ENCODE peak calls at places on chromosomes 3 and 15, in six cellular contexts. L is WTC11; Y is NCI-H748 treated with DMSO at 0.1 percent for 48 hours; R is neural crest cell; M is cardiac fibroblast; E is activated naive CD8-positive, alpha-beta T cell treated with anti-CD3 and anti-CD28 coated beads, Interleukin-2, amount 50 U/mL, for 24 hours. G is an unnamed sample.

GRCh38 chr3:113079532-113079931 is 88.7 kb downstream of the GTPBP8 start:
- DNase-seq in L (no peak), Y (no peak), R (no peak), M (no peak), E (no peak), G (no peak)

GRCh38 chr3:58683001-58683845 is 16.6 kb upstream of the FAM3D start:
- DNase-seq in L (no peak), Y (no peak), R (no peak), M (no peak), E (peak), G (peak)

GRCh38 chr3:126340943-126341754 is 16.1 kb downstream of the KLF15 start:
- DNase-seq in L (peak), Y (no peak), R (no peak), M (no peak), E (no peak), G (no peak)

GRCh38 chr3:126781889-126782491 is 78.0 kb downstream of the CHCHD6 start:
- DNase-seq in L (no peak), Y (no peak), R (no peak), M (peak), E (no peak), G (peak)

GRCh38 chr15:92012368-92012629 is 158.8 kb downstream of the SLCO3A1 start:
- DNase-seq in L (no peak), Y (no peak), R (no peak), M (no peak), E (no peak), G (no peak)

GRCh38 chr15:90539789-90540188 is 10.1 kb downstream of the CRTC3 start:
- DNase-seq in L (no peak), Y (no peak), R (no peak), M (no peak), E (no peak), G (no peak)

GRCh38 chr15:90047956-90048575 is 46.9 kb downstream of the ZNF710 start:
- DNase-seq in L (no peak), Y (no peak), R (no peak), M (no peak), E (no peak), G (no peak)

GRCh38 chr15:57861039-57861638 is 154.6 kb downstream of the POLR2M start:
- DNase-seq in L (no peak), Y (peak), R (peak), M (peak), E (no peak), G (peak)

GRCh38 chr15:79978260-79978659 is 7.3 kb upstream of the BCL2A1 start:
- DNase-seq in L (no peak), Y (no peak), R (no peak), M (no peak), E (no peak), G (no peak)

GRCh38 chr3:82157952-82158351 is 396.5 kb upstream of the GBE1 start:
- DNase-seq in L (no peak), Y (no peak), R (no peak), M (peak), E (no peak), G (peak)

GRCh38 chr3:69568458-69568857 is 170.8 kb upstream of the MITF start:
- DNase-seq in L (no peak), Y (no peak), R (no peak), M (peak), E (no peak), G (peak)

GRCh38 chr15:69628256-69629093 is 175.9 kb downstream of the RPLP1 start:
- DNase-seq in L (no peak), Y (no peak), R (no peak), M (no peak), E (no peak), G (no peak)

GRCh38 chr3:72312339-72312738 is 527.4 kb upstream of the PROK2 start:
- DNase-seq in L (no peak), Y (no peak), R (no peak), M (no peak), E (no peak), G (no peak)

GRCh38 chr3:58556001-58556400 is 19.0 kb upstream of the ACOX2 start:
- DNase-seq in L (no peak), Y (no peak), R (no peak), M (no peak), E (no peak), G (no peak)

GRCh38 chr15:48426047-48426446 is 94.8 kb downstream of the DUT start:
- DNase-seq in L (no peak), Y (no peak), R (no peak), M (no peak), E (no peak), G (no peak)

GRCh38 chr15:92091155-92091734 is 237.7 kb downstream of the SLCO3A1 start:
- DNase-seq in L (peak), Y (no peak), R (peak), M (peak), E (peak), G (peak)

GRCh38 chr3:44899683-44900367 is 25.4 kb downstream of the TGM4 start:
- DNase-seq in L (no peak), Y (no peak), R (peak), M (no peak), E (no peak), G (no peak)

GRCh38 chr15:52511084-52511483 is 17.6 kb downstream of the MYO5A start:
- DNase-seq in L (no peak), Y (no peak), R (no peak), M (no peak), E (no peak), G (no peak)

GRCh38 chr15:59268199-59268979 is 61.7 kb downstream of the LDHAL6B start:
- DNase-seq in L (no peak), Y (no peak), R (no peak), M (no peak), E (no peak), G (no peak)

GRCh38 chr3:58237940-58238681 is 519 bp downstream of the ABHD6 start:
- DNase-seq in L (peak), Y (no peak), R (peak), M (no peak), E (peak), G (no peak)

GRCh38 chr15:57111002-57111401 is 192.6 kb downstream of the TCF12 start:
- DNase-seq in L (no peak), Y (no peak), R (no peak), M (no peak), E (no peak), G (no peak)

GRCh38 chr3:148833223-148833622 is 5.6 kb downstream of the CPB1 start:
- DNase-seq in L (no peak), Y (no peak), R (no peak), M (no peak), E (no peak), G (peak)

GRCh38 chr3:126540342-126540849 is 16.4 kb downstream of the CHST13 start:
- DNase-seq in L (no peak), Y (no peak), R (no peak), M (peak), E (no peak), G (peak)

GRCh38 chr3:67329358-67329757 is 325.1 kb downstream of the SUCLG2 start:
- DNase-seq in L (no peak), Y (no peak), R (no peak), M (no peak), E (peak), G (no peak)

GRCh38 chr3:13005301-13005700 is 67.9 kb downstream of the IQSEC1 start:
- DNase-seq in L (no peak), Y (no peak), R (no peak), M (no peak), E (no peak), G (no peak)

GRCh38 chr15:54082836-54083492 is 104.7 kb downstream of the UNC13C start:
- DNase-seq in L (peak), Y (peak), R (peak), M (peak), E (no peak), G (peak)

GRCh38 chr15:89814112-89814742 is 425 bp downstream of the ANPEP start:
- DNase-seq in L (no peak), Y (no peak), R (no peak), M (peak), E (no peak), G (no peak)

GRCh38 chr3:147962408-147963164 is 553.4 kb downstream of the ZIC1 start:
- DNase-seq in L (no peak), Y (no peak), R (no peak), M (no peak), E (no peak), G (no peak)